ENCODE peak calls at places on chromosomes 7 and 10, in ten cellular contexts. M, R, A, E, U, N, V, W, J and D are unnamed samples.

GRCh38 chr10:3048114-3049019 is 19.0 kb upstream of the PFKP start:
- DNase-seq in U (no peak), W (no peak), N (no peak), M (no peak), V (peak; percentile 50), E (no peak), J (no peak), A (no peak), R (no peak), D (no peak)

GRCh38 chr10:112510384-112510783 is 63.4 kb downstream of the VTI1A start:
- DNase-seq in A (no peak), N (no peak), M (no peak), V (no peak), E (no peak), R (no peak), W (no peak), J (no peak), U (no peak), D (no peak)

GRCh38 chr10:6017781-6018354 is 40.5 kb upstream of the IL15RA start:
- DNase-seq in M (no peak), U (no peak), V (no peak), A (no peak), W (no peak), E (no peak), N (no peak), J (no peak), R (no peak), D (no peak)

GRCh38 chr10:124286621-124287020 is 132.1 kb downstream of the OAT start:
- DNase-seq in E (no peak), A (no peak), N (no peak), V (no peak), R (no peak), J (no peak), U (no peak), W (no peak), M (no peak), D (no peak)

GRCh38 chr10:94403823-94404228 is 1.5 kb downstream of the TBC1D12 start:
- DNase-seq in A (no peak), E (no peak), V (no peak), J (no peak), M (no peak), W (no peak), U (no peak), R (no peak), N (no peak), D (no peak)

GRCh38 chr7:84113906-84114875 is 80.4 kb downstream of the SEMA3A start:
- DNase-seq in R (peak; percentile 27), N (peak; percentile 79), M (no peak), E (no peak), J (no peak), U (no peak), A (no peak), V (no peak), W (no peak), D (no peak)

GRCh38 chr10:49844775-49845561 is 82.8 kb upstream of the OGDHL start:
- DNase-seq in E (no peak), M (no peak), R (no peak), J (no peak), N (peak; percentile 16), A (no peak), V (peak; percentile 36), W (no peak), U (no peak), D (peak; percentile 16)

GRCh38 chr7:83439021-83439420 is 209.9 kb downstream of the SEMA3E start:
- DNase-seq in U (no peak), E (no peak), N (no peak), W (no peak), M (no peak), R (no peak), V (peak; percentile 46), A (no peak), J (no peak), D (no peak)

DNA sequence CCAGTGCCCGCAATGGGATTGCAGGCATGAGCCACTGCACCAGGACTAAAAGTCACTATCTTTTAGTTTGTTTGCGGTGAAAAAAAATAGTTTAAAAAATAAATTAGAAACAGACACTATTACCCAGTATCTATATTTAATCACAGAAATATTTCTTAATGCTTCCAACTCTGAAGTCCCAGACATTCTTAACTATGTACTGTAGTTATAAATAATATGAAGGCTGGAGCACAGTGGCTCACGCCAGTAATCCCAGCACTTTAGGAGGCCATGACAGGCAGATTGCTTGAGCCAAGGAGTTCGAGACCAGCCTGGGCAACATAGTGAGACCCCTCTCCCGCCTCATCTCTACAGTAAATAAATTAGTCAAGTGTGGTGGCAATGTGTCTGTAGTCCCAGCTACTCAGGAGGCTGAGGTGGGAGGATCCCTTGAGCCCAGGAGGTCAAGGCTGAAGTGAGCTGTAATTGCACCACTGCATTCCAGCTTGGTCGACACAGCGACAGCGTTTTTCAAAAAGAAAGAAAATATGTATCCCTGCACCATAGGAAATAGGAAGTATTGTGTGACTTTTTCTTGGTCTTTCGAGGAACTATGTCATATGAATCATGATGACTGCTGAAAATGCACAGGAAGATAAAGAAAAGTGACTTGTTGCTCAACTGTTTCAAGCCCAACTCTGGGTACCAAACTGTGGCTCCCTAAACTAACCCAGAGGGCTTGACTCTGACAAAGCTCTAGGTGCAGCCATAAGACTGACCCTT is 74.9 kb upstream of the STEAP1B start:
- DNase-seq in A (no peak), V (no peak), E (no peak), M (no peak), N (peak; percentile 14), R (no peak), J (no peak), W (no peak), U (no peak), D (no peak)
- H3K27ac ChIP-seq in A (peak overlapping the region; percentile 23), V (no peak overlapping the region), E (no peak overlapping the region), M (no peak overlapping the region), N (no peak overlapping the region), R (peak overlapping the region; percentile 26), J (no peak overlapping the region), W (no peak overlapping the region), U (no peak overlapping the region), D (no peak overlapping the region)

GRCh38 chr7:138866353-138866752 is 68.4 kb upstream of the ATP6V0A4 start:
- DNase-seq in N (no peak), A (no peak), W (no peak), U (no peak), J (no peak), R (no peak), M (no peak), V (no peak), E (no peak), D (no peak)

GRCh38 chr7:138867744-138868143 is 69.7 kb upstream of the ATP6V0A4 start:
- DNase-seq in U (no peak), E (no peak), N (no peak), A (no peak), V (no peak), J (no peak), R (no peak), M (no peak), W (no peak), D (no peak)

GRCh38 chr7:138864667-138865066 is 66.7 kb upstream of the ATP6V0A4 start:
- DNase-seq in N (no peak), E (no peak), W (no peak), V (peak; percentile 84), U (no peak), M (no peak), A (no peak), J (no peak), R (peak; percentile 82), D (peak; percentile 24)

GRCh38 chr7:138863931-138864330 is 65.9 kb upstream of the ATP6V0A4 start:
- DNase-seq in U (no peak), A (no peak), J (no peak), V (no peak), N (no peak), R (no peak), E (no peak), M (no peak), W (no peak), D (no peak)

GRCh38 chr7:138865843-138866242 is 67.8 kb upstream of the ATP6V0A4 start:
- DNase-seq in N (no peak), E (no peak), A (no peak), J (peak; percentile 56), R (peak; percentile 11), V (no peak), M (no peak), U (no peak), W (no peak), D (no peak)
- H3K27me3 ChIP-seq in N (no peaks in the 10 kb centered on the region), E (no peaks in the 10 kb centered on the region), A (no peaks in the 10 kb centered on the region), J (no peaks in the 10 kb centered on the region), R (no peaks in the 10 kb centered on the region), V (no peaks in the 10 kb centered on the region), M (no peaks in the 10 kb centered on the region), U (no peaks in the 10 kb centered on the region), W (no peaks in the 10 kb centered on the region), D (no peaks in the 10 kb centered on the region)

DNA sequence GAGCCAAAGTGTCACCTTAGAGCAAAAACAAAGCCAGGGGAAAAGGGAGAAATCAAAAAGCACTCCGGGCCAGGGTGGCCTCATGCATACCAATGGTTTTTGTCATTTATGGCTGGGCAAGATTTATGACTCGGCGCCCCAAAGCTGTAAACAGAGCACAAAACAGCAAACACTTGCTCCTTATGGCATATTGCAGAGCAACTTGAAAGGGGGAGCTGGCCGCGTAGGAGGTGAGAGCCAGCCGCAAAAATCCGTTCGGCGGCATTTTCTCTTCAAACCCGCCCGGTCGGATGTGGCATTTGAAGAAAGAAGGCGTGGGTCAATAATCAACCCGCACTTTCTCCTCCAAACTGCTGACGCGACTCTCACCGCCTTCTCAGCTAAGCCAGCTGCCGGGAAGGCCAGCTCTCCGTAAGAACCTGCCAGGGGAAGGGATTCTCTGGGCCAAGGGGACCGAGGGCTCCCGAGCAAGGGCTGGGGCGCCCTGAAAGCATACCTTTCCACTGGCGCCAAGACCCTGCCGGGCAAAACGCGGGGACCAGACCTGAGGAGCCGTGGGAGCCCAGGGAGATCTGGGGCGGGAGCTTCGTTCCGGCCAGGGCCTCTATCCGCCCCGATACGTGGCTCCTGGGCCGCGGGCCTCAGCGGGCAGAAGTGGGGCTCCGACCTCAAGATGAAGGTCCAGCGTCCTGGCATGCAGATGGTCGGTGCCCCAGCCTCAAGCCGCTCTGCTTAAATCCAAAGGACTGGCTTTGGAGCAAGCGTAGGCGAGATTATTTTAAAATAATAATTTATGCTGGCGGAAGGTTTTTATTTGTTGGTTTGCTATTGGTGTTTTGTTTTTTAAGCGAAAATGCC is 12.9 kb upstream of the HOXA2 start:
- DNase-seq in J (no peak), U (peak; percentile 69), N (peak; percentile 81), W (no peak), A (no peak), E (no peak), R (no peak), M (no peak), V (peak; percentile 85), D (peak; percentile 81)
- H3K4me3 ChIP-seq in J (no peak overlapping the region), U (peak overlapping the region; percentile 28), N (peak overlapping the region; percentile 50), W (peak overlapping the region; percentile 30), A (no peak overlapping the region), E (no peak overlapping the region), R (peak overlapping the region; percentile 44), M (peak overlapping the region; percentile 17), V (peak overlapping the region; percentile 69), D (peak overlapping the region; percentile 84)

GRCh38 chr10:117334921-117335320 is 40.3 kb downstream of the PDZD8 start:
- DNase-seq in R (no peak), U (no peak), E (no peak), V (no peak), A (no peak), M (no peak), W (no peak), N (peak; percentile 56), J (no peak), D (no peak)

GRCh38 chr10:117339979-117340378 is 35.3 kb downstream of the PDZD8 start:
- DNase-seq in A (no peak), N (no peak), U (no peak), E (no peak), V (no peak), R (no peak), M (no peak), W (no peak), J (no peak), D (no peak)

GRCh38 chr10:117341061-117341460 is 34.2 kb downstream of the PDZD8 start:
- DNase-seq in R (no peak), M (no peak), W (no peak), E (no peak), A (no peak), U (no peak), J (no peak), N (no peak), V (no peak), D (no peak)

GRCh38 chr10:117342638-117343037 is 32.6 kb downstream of the PDZD8 start:
- DNase-seq in N (no peak), W (no peak), J (no peak), U (no peak), V (peak; percentile 88), R (peak; percentile 43), A (no peak), M (no peak), E (no peak), D (peak; percentile 45)

GRCh38 chr10:117339569-117339968 is 35.7 kb downstream of the PDZD8 start:
- DNase-seq in W (no peak), U (no peak), V (no peak), N (no peak), E (no peak), R (peak; percentile 11), J (no peak), M (no peak), A (no peak), D (no peak)
- H3K27ac ChIP-seq in W (no peak overlapping the region), U (no peak overlapping the region), V (no peak overlapping the region), N (no peak overlapping the region), E (no peak overlapping the region), R (no peak overlapping the region), J (no peak overlapping the region), M (no peak overlapping the region), A (no peak overlapping the region), D (no peak overlapping the region)